ENCODE peak calls at places on chromosomes 11 and 22, in six cellular contexts. L is H1, P is GM12878, V is K562, F is SK-N-SH, S is HepG2. D is an unnamed sample.

GRCh38 chr22:42833104-42833503 is 24.0 kb downstream of the ARFGAP3 start:
- DNase-seq in L (no peak), P (peak; percentile 33), V (no peak), F (no peak), S (no peak), D (no peak)

GRCh38 chr11:61480936-61481335 is 27.6 kb upstream of the LRRC10B start:
- DNase-seq in L (no peak), P (no peak), V (no peak), F (peak; percentile 79), S (no peak), D (no peak)

GRCh38 chr11:68191661-68192579 is 21.2 kb downstream of the KMT5B start:
- DNase-seq in L (no peak), P (no peak), V (no peak), F (no peak), S (no peak), D (peak; percentile 31)

GRCh38 chr11:1053121-1053901 is 16.8 kb upstream of the MUC6 start:
- DNase-seq in L (no peak), P (no peak), V (no peak), F (peak; percentile 55), S (no peak), D (no peak)

GRCh38 chr22:19610518-19611253 is 86.5 kb upstream of the CLDN5 start:
- DNase-seq in L (no peak), P (no peak), V (no peak), F (no peak), S (no peak), D (no peak)

GRCh38 chr11:1126935-1127663 is 30.7 kb upstream of the MUC5AC start:
- DNase-seq in L (no peak), P (no peak), V (no peak), F (peak; percentile 16), S (no peak), D (no peak)

GRCh38 chr11:106032861-106033260 is 10.8 kb upstream of the MSANTD4 start:
- DNase-seq in L (no peak), P (no peak), V (no peak), F (no peak), S (no peak), D (no peak)

GRCh38 chr22:17917490-17917983 is 106.8 kb downstream of the MICAL3 start:
- DNase-seq in L (no peak), P (no peak), V (peak; percentile 91), F (no peak), S (no peak), D (no peak)

GRCh38 chr11:29328961-29329441 is 687.8 kb downstream of the KCNA4 start:
- DNase-seq in L (no peak), P (no peak), V (no peak), F (peak; percentile 1), S (peak; percentile 35), D (peak; percentile 95)

GRCh38 chr11:57224537-57224936 is 12.5 kb downstream of the APLNR start:
- DNase-seq in L (no peak), P (no peak), V (no peak), F (no peak), S (no peak), D (peak; percentile 53)

GRCh38 chr11:65316311-65316978 is 1.8 kb downstream of the CDC42EP2 start:
- DNase-seq in L (no peak), P (no peak), V (no peak), F (no peak), S (no peak), D (peak; percentile 97)

GRCh38 chr11:14148653-14149273 is 186.2 kb downstream of the SPON1 start:
- DNase-seq in L (no peak), P (no peak), V (no peak), F (no peak), S (peak; percentile 16), D (peak; percentile 44)

GRCh38 chr11:59255281-59255680 is 42.6 kb upstream of the MPEG1 start:
- DNase-seq in L (no peak), P (no peak), V (no peak), F (no peak), S (no peak), D (no peak)

GRCh38 chr22:41286639-41287091 is 678 bp upstream of the RANGAP1 start:
- DNase-seq in L (no peak), P (peak; percentile 39), V (peak; percentile 23), F (peak; percentile 26), S (peak; percentile 60), D (peak; percentile 38)

GRCh38 chr11:84117394-84117793 is 831.2 kb upstream of the CCDC90B start:
- DNase-seq in L (no peak), P (no peak), V (no peak), F (no peak), S (no peak), D (peak; percentile 16)

GRCh38 chr11:8122173-8122572 is 41.2 kb downstream of the TUB start:
- DNase-seq in L (no peak), P (no peak), V (no peak), F (no peak), S (no peak), D (no peak)

GRCh38 chr11:3826721-3827120 is 14.0 kb downstream of the RHOG start:
- DNase-seq in L (no peak), P (no peak), V (no peak), F (no peak), S (no peak), D (no peak)

GRCh38 chr11:70717961-70718595 is 319.7 kb downstream of the CTTN start:
- DNase-seq in L (no peak), P (no peak), V (no peak), F (no peak), S (no peak), D (no peak)
- H4K20me1 ChIP-seq in L (no peaks in the 10 kb centered on the region), P (no peaks in the 10 kb centered on the region), V (peaks cover 4% of the 10 kb centered on the region), F (no peaks in the 10 kb centered on the region), S (no peaks in the 10 kb centered on the region), D (no peaks in the 10 kb centered on the region)

GRCh38 chr22:37164535-37164887 is 14.8 kb upstream of the IL2RB start:
- DNase-seq in L (no peak), P (no peak), V (no peak), F (no peak), S (no peak), D (no peak)
- TF ChIP-seq RFX5 in L (no peak), P (no peak), V (no peak), F (no peak), S (no peak), D (no peak)

GRCh38 chr11:12705874-12706273 is 31.7 kb downstream of the TEAD1 start:
- DNase-seq in L (no peak), P (no peak), V (no peak), F (no peak), S (no peak), D (no peak)

GRCh38 chr11:12706531-12707499 is 32.6 kb downstream of the TEAD1 start:
- DNase-seq in L (no peak), P (no peak), V (peak; percentile 78), F (no peak), S (peak; percentile 57), D (no peak)

GRCh38 chr11:12704049-12704448 is 29.8 kb downstream of the TEAD1 start:
- DNase-seq in L (no peak), P (no peak), V (no peak), F (no peak), S (no peak), D (peak; percentile 93)

GRCh38 chr11:12702999-12703453 is 28.8 kb downstream of the TEAD1 start:
- DNase-seq in L (no peak), P (no peak), V (peak; percentile 45), F (no peak), S (no peak), D (peak; percentile 47)

DNA sequence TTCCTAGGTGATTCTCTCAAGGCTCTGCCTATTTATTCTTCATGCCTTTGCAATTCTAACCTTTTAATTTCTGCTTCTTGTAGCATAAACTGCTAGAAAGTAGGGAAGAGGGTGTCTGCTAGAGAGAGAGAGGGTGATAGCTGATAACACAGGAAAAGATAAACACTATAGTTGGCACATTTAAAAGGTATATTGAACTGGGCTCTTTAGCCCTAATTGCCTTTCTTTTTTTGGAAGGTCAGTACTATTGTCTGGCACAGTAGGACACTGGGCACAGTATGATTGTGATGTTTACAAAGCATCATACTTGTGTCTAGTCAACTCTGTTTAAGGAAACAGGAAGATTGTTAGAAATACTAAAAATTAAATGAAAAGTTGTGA is 33.3 kb downstream of the TEAD1 start:
- DNase-seq in L (no peak), P (no peak), V (no peak), F (no peak), S (no peak), D (no peak)
- H4K20me1 ChIP-seq in L (peaks cover 13% of the 10 kb centered on the region), P (no peaks in the 10 kb centered on the region), V (peaks cover under 1% of the 10 kb centered on the region), F (peaks cover 97% of the 10 kb centered on the region), S (peaks cover 14% of the 10 kb centered on the region), D (peaks cover 93% of the 10 kb centered on the region)

GRCh38 chr22:20999350-21000214 is 2.3 kb downstream of the THAP7 start:
- DNase-seq in L (no peak), P (no peak), V (no peak), F (no peak), S (no peak), D (no peak)

GRCh38 chr22:20998411-20999336 is 3.2 kb downstream of the THAP7 start:
- DNase-seq in L (no peak), P (no peak), V (no peak), F (no peak), S (no peak), D (peak; percentile 29)

GRCh38 chr22:21000215-21000986 is 1.5 kb downstream of the THAP7 start:
- DNase-seq in L (no peak), P (no peak), V (peak; percentile 77), F (no peak), S (no peak), D (no peak)

GRCh38 chr22:21001601-21002325 is at the start of gene THAP7:
- DNase-seq in L (peak; percentile 65), P (peak; percentile 91), V (peak; percentile 100), F (peak; percentile 96), S (peak; percentile 90), D (peak; percentile 93)

GRCh38 chr22:21000987-21001600 is 824 bp downstream of the THAP7 start:
- DNase-seq in L (no peak), P (no peak), V (peak; percentile 72), F (peak; percentile 69), S (no peak), D (no peak)
- TF ChIP-seq RFX5 in L (no peak), P (no peak), V (no peak), F (no peak), S (no peak), D (no peak)

GRCh38 chr11:48034926-48035876 is 54.8 kb downstream of the PTPRJ start:
- DNase-seq in L (no peak), P (no peak), V (no peak), F (no peak), S (no peak), D (no peak)
- H4K20me1 ChIP-seq in L (no peaks in the 10 kb centered on the region), P (no peaks in the 10 kb centered on the region), V (no peaks in the 10 kb centered on the region), F (peaks cover 33% of the 10 kb centered on the region), S (no peaks in the 10 kb centered on the region), D (peaks cover 37% of the 10 kb centered on the region)

D was measured in IMR-90.